ENCODE peak calls at places on chromosomes 7 and 10, in seven cellular contexts. One of them, this sample, is unnamed.

GRCh38 chr7:87506243-87507180 is 31.0 kb upstream of the ABCB4 start:
- DNase-seq in NCI-H748 treated with DMSO at 0.1 percent for 48 hours: no peak
- DNase-seq in activated T-helper 1 cell treated with Interleukin-2 at 50 U/mL for 16 hours: no peak
- DNase-seq in kidney: no peak
- DNase-seq in SW480: peak; percentile 62
- DNase-seq in ovary: no peak
- DNase-seq in hypothalamus: no peak
- DNase-seq in this sample: peak; percentile 17

GRCh38 chr7:1989049-1989860 is 243.5 kb downstream of the MAD1L1 start:
- DNase-seq in kidney: peak; percentile 66
- DNase-seq in activated T-helper 1 cell treated with Interleukin-2 at 50 U/mL for 16 hours: no peak
- DNase-seq in hypothalamus: no peak
- DNase-seq in SW480: no peak
- DNase-seq in ovary: no peak
- DNase-seq in NCI-H748 treated with DMSO at 0.1 percent for 48 hours: no peak
- DNase-seq in this sample: no peak

GRCh38 chr7:101294039-101294831 is 27.4 kb downstream of the IFT22 start:
- DNase-seq in kidney: no peak
- DNase-seq in hypothalamus: no peak
- DNase-seq in SW480: no peak
- DNase-seq in NCI-H748 treated with DMSO at 0.1 percent for 48 hours: no peak
- DNase-seq in activated T-helper 1 cell treated with Interleukin-2 at 50 U/mL for 16 hours: no peak
- DNase-seq in ovary: no peak
- DNase-seq in this sample: no peak

GRCh38 chr10:102545997-102546396 is 42.2 kb downstream of the SUFU start:
- DNase-seq in kidney: no peak
- DNase-seq in ovary: peak; percentile 20
- DNase-seq in NCI-H748 treated with DMSO at 0.1 percent for 48 hours: no peak
- DNase-seq in hypothalamus: no peak
- DNase-seq in activated T-helper 1 cell treated with Interleukin-2 at 50 U/mL for 16 hours: no peak
- DNase-seq in SW480: no peak
- DNase-seq in this sample: no peak

GRCh38 chr10:126135177-126135576 is 238.8 kb downstream of the FANK1 start:
- DNase-seq in NCI-H748 treated with DMSO at 0.1 percent for 48 hours: no peak
- DNase-seq in ovary: no peak
- DNase-seq in activated T-helper 1 cell treated with Interleukin-2 at 50 U/mL for 16 hours: no peak
- DNase-seq in hypothalamus: no peak
- DNase-seq in SW480: no peak
- DNase-seq in kidney: no peak
- DNase-seq in this sample: peak; percentile 38

GRCh38 chr7:133514551-133514950 is 261.7 kb downstream of the EXOC4 start:
- DNase-seq in activated T-helper 1 cell treated with Interleukin-2 at 50 U/mL for 16 hours: no peak
- DNase-seq in SW480: no peak
- DNase-seq in NCI-H748 treated with DMSO at 0.1 percent for 48 hours: no peak
- DNase-seq in kidney: no peak
- DNase-seq in ovary: no peak
- DNase-seq in hypothalamus: no peak
- DNase-seq in this sample: no peak

GRCh38 chr7:148715027-148715426 is 16.3 kb downstream of the CUL1 start:
- DNase-seq in NCI-H748 treated with DMSO at 0.1 percent for 48 hours: no peak
- DNase-seq in ovary: no peak
- DNase-seq in SW480: no peak
- DNase-seq in activated T-helper 1 cell treated with Interleukin-2 at 50 U/mL for 16 hours: no peak
- DNase-seq in hypothalamus: no peak
- DNase-seq in kidney: no peak
- DNase-seq in this sample: no peak

GRCh38 chr10:33199731-33200130 is 134.7 kb downstream of the NRP1 start:
- DNase-seq in SW480: no peak
- DNase-seq in ovary: no peak
- DNase-seq in activated T-helper 1 cell treated with Interleukin-2 at 50 U/mL for 16 hours: no peak
- DNase-seq in kidney: no peak
- DNase-seq in NCI-H748 treated with DMSO at 0.1 percent for 48 hours: no peak
- DNase-seq in hypothalamus: no peak
- DNase-seq in this sample: peak; percentile 46

GRCh38 chr7:40372031-40372430 is 237.2 kb downstream of the SUGCT start:
- DNase-seq in SW480: no peak
- DNase-seq in ovary: no peak
- DNase-seq in kidney: no peak
- DNase-seq in NCI-H748 treated with DMSO at 0.1 percent for 48 hours: no peak
- DNase-seq in hypothalamus: no peak
- DNase-seq in activated T-helper 1 cell treated with Interleukin-2 at 50 U/mL for 16 hours: no peak
- DNase-seq in this sample: peak; percentile 39

GRCh38 chr10:32687116-32687515 is 241.2 kb downstream of the CCDC7 start:
- DNase-seq in ovary: no peak
- DNase-seq in NCI-H748 treated with DMSO at 0.1 percent for 48 hours: no peak
- DNase-seq in kidney: no peak
- DNase-seq in SW480: no peak
- DNase-seq in hypothalamus: no peak
- DNase-seq in activated T-helper 1 cell treated with Interleukin-2 at 50 U/mL for 16 hours: no peak
- DNase-seq in this sample: no peak

This sample was measured in fibroblast of villous mesenchyme.